ENCODE peak calls at places on chromosome 14, in six cellular contexts. E is naive thymus-derived CD4-positive, alpha-beta T cell; R is CD4-positive, CD25-positive, alpha-beta regulatory T cell; G is IMR-90; W is psoas muscle; A is suprapubic skin. U is an unnamed sample. For H3K9me3, the result is how much of the 10 kb centered on the place peaks cover.

GRCh38 chr14:55889124-55889523 is 229.1 kb upstream of the PELI2 start:
- DNase-seq in E (no peak), R (no peak), G (no peak), A (no peak), W (no peak), U (no peak)

GRCh38 chr14:92651793-92652382 is 96.5 kb downstream of the LGMN start:
- DNase-seq in G (no peak), W (peak), E (peak), A (peak), R (peak), U (peak)

GRCh38 chr14:37903561-37904191 is 304.0 kb upstream of the SSTR1 start:
- DNase-seq in A (no peak), E (no peak), G (peak), W (no peak), R (peak), U (no peak)

GRCh38 chr14:63650336-63650952 is 8.8 kb upstream of the WDR89 start:
- DNase-seq in W (no peak), G (peak), R (peak), A (no peak), E (no peak), U (no peak)

GRCh38 chr14:38507299-38507698 is 251.4 kb upstream of the CLEC14A start:
- DNase-seq in E (no peak), R (no peak), W (no peak), G (no peak), A (no peak), U (no peak)

GRCh38 chr14:47526591-47527244 is 148.7 kb downstream of the MDGA2 start:
- DNase-seq in E (no peak), W (no peak), G (no peak), A (no peak), R (no peak), U (no peak)

GRCh38 chr14:103422981-103423600 is 37.9 kb downstream of the MARK3 start:
- DNase-seq in R (no peak), G (peak), E (no peak), W (no peak), A (no peak), U (no peak)

GRCh38 chr14:92963301-92964123 is 40.6 kb downstream of the CHGA start:
- DNase-seq in R (no peak), W (peak), G (no peak), E (no peak), A (no peak), U (no peak)

GRCh38 chr14:34465069-34465859 is 3.2 kb upstream of the SPTSSA start:
- DNase-seq in R (peak), W (no peak), A (no peak), G (peak), E (no peak), U (no peak)

GRCh38 chr14:73402579-73402978 is 55.8 kb downstream of the NUMB start:
- DNase-seq in W (no peak), G (no peak), A (no peak), R (no peak), E (no peak), U (no peak)

GRCh38 chr14:56187736-56188135 is 69.5 kb downstream of the PELI2 start:
- DNase-seq in A (no peak), R (no peak), W (no peak), E (no peak), G (no peak), U (no peak)

DNA sequence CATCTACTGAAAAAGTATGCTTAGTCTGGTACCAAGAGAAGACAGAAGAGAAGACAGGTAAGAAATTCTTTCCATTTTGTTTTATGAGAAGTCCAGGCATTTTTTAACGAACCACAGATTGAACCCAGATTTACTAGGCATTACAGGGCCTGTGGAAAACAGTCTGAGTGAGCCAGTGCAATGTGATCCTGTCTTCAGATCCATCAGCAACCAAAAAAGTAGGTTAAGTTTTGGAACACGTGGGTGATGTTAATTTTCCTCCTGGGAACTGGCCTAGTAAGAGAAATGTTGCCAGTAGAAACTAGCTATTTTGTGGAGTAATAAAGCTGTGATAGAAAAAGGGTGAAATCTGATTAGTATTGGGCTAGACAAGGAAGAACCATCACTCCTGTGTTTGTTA is 440.9 kb upstream of the SEL1L start:
- DNase-seq in W (no peak), G (no peak), R (no peak), A (no peak), E (no peak), U (no peak)
- H3K9me3 ChIP-seq in W (under half), G (under half), R (under half), A (under half), E (under half), U (under half)

DNA sequence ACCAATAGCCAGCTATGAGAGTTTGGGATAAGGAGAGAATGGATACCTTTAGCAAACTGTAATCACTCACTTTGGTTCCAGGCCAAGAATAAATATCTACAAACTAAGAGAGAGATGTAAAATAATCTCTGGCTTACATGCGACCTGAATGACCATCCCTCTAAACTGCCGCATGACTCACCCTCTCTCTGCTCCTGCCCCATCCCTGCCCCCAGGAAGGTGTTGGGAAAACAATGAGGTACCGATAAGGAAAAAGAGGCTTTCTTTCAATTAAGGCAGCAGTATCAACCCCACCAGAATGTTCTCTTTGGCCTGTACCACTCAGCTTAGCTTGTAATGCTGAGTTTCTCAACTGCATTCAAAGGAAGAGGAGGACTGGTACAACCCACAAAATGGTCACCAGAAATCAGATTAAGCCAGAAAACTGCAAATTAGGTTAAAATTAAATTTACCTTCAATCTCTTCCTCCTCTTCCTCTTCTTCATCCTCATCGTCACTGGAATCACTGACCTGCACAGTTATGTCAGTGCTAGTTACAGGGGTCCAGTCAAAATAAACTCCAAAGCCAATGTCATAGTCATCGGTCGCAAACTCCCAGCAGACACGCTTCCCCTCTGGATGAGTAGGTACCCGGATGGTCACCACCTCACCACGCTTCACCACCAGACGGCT is 22.0 kb downstream of the GSTZ1 start:
- DNase-seq in W (no peak), E (no peak), A (no peak), G (peak), R (no peak), U (no peak)
- H3K9me3 ChIP-seq in W (under half), E (under half), A (under half), G (under half), R (under half), U (under half)

GRCh38 chr14:106622200-106622745 is 1095.9 kb downstream of the TMEM121 start:
- DNase-seq in R (peak), W (no peak), E (no peak), A (no peak), G (no peak), U (no peak)

GRCh38 chr14:106625181-106625580 is 1098.8 kb downstream of the TMEM121 start:
- DNase-seq in A (no peak), R (no peak), G (no peak), W (no peak), E (no peak), U (no peak)

GRCh38 chr14:106619618-106620017 is 1093.2 kb downstream of the TMEM121 start:
- DNase-seq in W (no peak), R (no peak), E (no peak), A (no peak), G (no peak), U (no peak)

GRCh38 chr14:106620368-106620767 is 1094.0 kb downstream of the TMEM121 start:
- DNase-seq in W (no peak), R (no peak), A (no peak), E (no peak), G (no peak), U (no peak)
- H3K9me3 ChIP-seq in W (under half), R (under half), A (under half), E (under half), G (under half), U (under half)

GRCh38 chr14:105947599-105947998 is 421.2 kb downstream of the TMEM121 start:
- DNase-seq in R (no peak), A (no peak), G (no peak), E (no peak), W (no peak), U (no peak)
- H3K9me3 ChIP-seq in R (under half), A (under half), G (under half), E (under half), W (under half), U (under half)

DNA sequence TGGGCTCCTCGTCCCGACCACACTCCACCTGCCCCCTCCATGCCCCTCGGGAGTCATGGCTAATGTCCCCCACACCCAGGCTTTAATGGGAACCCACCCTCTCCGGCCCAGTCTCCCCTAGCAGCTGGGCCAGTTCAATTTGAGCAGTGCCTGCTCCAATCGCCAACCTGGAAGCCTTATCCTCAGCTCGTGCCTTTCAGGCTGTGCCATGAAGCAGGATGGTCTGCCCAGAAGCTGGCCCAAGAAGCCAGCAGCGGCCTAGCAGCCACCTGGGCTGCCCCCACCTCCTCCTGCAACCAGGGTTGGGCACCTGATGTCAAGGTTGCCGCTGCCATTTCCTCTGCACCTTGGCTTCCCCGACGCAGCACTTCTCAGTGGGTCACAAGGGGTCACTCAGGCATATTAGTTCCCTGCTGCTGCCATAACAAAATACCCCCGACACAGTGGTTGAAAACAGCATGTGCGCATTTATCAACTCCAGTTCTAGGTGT is 2.3 kb upstream of the CLBA1 start:
- DNase-seq in E (no peak), W (no peak), R (no peak), A (peak), G (no peak), U (no peak)
- H3K9me3 ChIP-seq in E (under half), W (under half), R (under half), A (under half), G (under half), U (under half)

GRCh38 chr14:29392287-29392686 is 535.4 kb downstream of the PRKD1 start:
- DNase-seq in W (no peak), G (no peak), E (no peak), A (no peak), R (no peak), U (no peak)
- H3K9me3 ChIP-seq in W (under half), G (under half), E (under half), A (under half), R (under half), U (under half)

GRCh38 chr14:26870722-26871121 is 272.9 kb upstream of the NOVA1 start:
- DNase-seq in E (no peak), A (no peak), G (no peak), R (no peak), W (peak), U (no peak)
- H3K9me3 ChIP-seq in E (under half), A (under half), G (under half), R (under half), W (under half), U (under half)

DNA sequence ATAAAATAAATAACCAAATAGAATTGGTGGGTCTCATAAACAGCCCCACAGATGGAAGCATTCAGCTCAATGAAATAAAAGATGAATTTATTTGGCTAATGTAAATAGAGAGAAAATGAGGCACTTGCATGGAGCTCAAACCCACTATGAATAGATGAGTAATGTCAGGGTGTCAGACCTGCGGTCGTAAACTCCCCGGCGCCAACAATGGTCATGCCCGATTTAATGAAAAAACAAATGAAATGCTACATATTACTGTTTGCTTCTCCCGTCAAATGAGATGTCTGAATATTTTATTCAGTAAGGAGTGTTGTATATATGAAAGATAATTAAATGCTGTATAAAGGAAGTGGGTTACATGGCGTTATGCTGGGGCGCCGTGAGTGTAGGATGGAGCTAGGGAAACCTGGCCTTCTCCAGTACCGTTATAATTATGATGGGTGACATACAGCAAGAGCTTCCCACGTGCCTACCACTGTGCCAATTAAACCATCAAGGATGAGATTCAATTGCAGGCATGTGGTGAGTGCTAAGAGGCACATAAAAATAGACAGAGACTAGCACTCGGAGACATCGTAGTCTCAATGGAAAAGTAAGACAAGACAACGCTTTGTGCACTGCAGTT is 648.1 kb downstream of the BCL11B start:
- DNase-seq in R (no peak), A (no peak), G (no peak), E (no peak), W (no peak), U (no peak)
- H3K9me3 ChIP-seq in R (under half), A (under half), G (under half), E (under half), W (under half), U (under half)

GRCh38 chr14:41972531-41972930 is 365.9 kb downstream of the LRFN5 start:
- DNase-seq in R (no peak), G (no peak), W (no peak), A (no peak), E (no peak), U (no peak)
- H3K9me3 ChIP-seq in R (under half), G (under half), W (under half), A (under half), E (under half), U (under half)

DNA sequence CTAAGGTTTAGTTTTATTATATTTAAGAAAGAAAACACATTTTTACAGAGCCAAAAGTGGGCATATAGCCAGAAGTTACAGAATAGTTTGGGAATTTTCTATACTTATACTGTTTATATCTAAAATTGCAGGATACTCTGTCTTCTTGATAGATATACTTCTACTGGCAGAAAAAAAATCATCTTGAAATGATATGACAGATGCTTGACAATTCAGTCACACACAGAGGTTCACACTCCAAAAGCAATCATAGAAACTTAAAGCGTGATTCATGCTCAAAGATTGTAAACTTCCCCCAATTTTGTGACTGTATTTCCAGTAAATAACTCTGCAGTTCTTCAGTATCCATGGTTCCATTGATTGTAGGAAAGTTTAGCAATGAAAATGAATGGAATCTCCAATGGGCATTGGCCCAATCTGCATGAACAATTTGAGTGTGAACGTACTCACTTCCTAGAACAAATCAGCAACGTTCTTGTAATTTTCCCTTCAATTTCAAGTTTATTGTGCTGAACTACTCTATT is 307.8 kb downstream of the NOVA1 start:
- DNase-seq in E (no peak), W (no peak), R (no peak), G (peak), A (no peak), U (no peak)
- H3K9me3 ChIP-seq in E (under half), W (under half), R (under half), G (under half), A (under half), U (under half)

U was measured in T-helper 17 cell.